ENCODE peak calls at places on chromosomes 3 and 15, in six cellular contexts. One of them, this sample, is unnamed.

GRCh38 chr15:61335998-61336648 is 107.0 kb upstream of the RORA start:
- DNase-seq in stomach: no peak
- DNase-seq in transverse colon: no peak
- DNase-seq in HCT116: no peak
- DNase-seq in sigmoid colon: no peak
- DNase-seq in H1: no peak
- DNase-seq in this sample: no peak

GRCh38 chr3:156620901-156621300 is 53.5 kb upstream of the TIPARP start:
- DNase-seq in stomach: no peak
- DNase-seq in transverse colon: no peak
- DNase-seq in HCT116: no peak
- DNase-seq in sigmoid colon: no peak
- DNase-seq in H1: no peak
- DNase-seq in this sample: no peak

GRCh38 chr3:178003756-178004155 is 532.5 kb upstream of the KCNMB2 start:
- DNase-seq in stomach: no peak
- DNase-seq in transverse colon: no peak
- DNase-seq in HCT116: no peak
- DNase-seq in sigmoid colon: no peak
- DNase-seq in H1: no peak
- DNase-seq in this sample: no peak

GRCh38 chr15:89576417-89576773 is 1.1 kb downstream of the TICRR start:
- DNase-seq in stomach: no peak
- DNase-seq in transverse colon: no peak
- DNase-seq in HCT116: no peak
- DNase-seq in sigmoid colon: no peak
- DNase-seq in H1: no peak
- DNase-seq in this sample: no peak

GRCh38 chr3:156098437-156099035 is 21.8 kb upstream of the KCNAB1 start:
- DNase-seq in stomach: no peak
- DNase-seq in transverse colon: no peak
- DNase-seq in HCT116: no peak
- DNase-seq in sigmoid colon: no peak
- DNase-seq in H1: no peak
- DNase-seq in this sample: no peak

GRCh38 chr3:27368831-27369607 is at the start of gene NEK10:
- DNase-seq in stomach: peak; percentile 94
- DNase-seq in transverse colon: peak; percentile 93
- DNase-seq in HCT116: peak; percentile 54
- DNase-seq in sigmoid colon: peak; percentile 93
- DNase-seq in H1: peak; percentile 98
- DNase-seq in this sample: no peak

GRCh38 chr3:102129774-102130608 is 280.7 kb downstream of the NFKBIZ start:
- DNase-seq in stomach: no peak
- DNase-seq in transverse colon: no peak
- DNase-seq in HCT116: peak; percentile 7
- DNase-seq in sigmoid colon: peak; percentile 90
- DNase-seq in H1: no peak
- DNase-seq in this sample: no peak

GRCh38 chr3:107630779-107631178 is 108.0 kb downstream of the BBX start:
- DNase-seq in stomach: no peak
- DNase-seq in transverse colon: no peak
- DNase-seq in HCT116: no peak
- DNase-seq in sigmoid colon: no peak
- DNase-seq in H1: no peak
- DNase-seq in this sample: no peak

GRCh38 chr3:12793701-12794100 is 2.8 kb upstream of the CAND2 start:
- DNase-seq in stomach: no peak
- DNase-seq in transverse colon: no peak
- DNase-seq in HCT116: no peak
- DNase-seq in sigmoid colon: peak; percentile 28
- DNase-seq in H1: no peak
- DNase-seq in this sample: no peak

GRCh38 chr15:65818927-65819562 is 27.0 kb upstream of the DENND4A start:
- DNase-seq in stomach: no peak
- DNase-seq in transverse colon: no peak
- DNase-seq in HCT116: no peak
- DNase-seq in sigmoid colon: no peak
- DNase-seq in H1: no peak
- DNase-seq in this sample: no peak

GRCh38 chr3:75295013-75295412 is 369.1 kb upstream of the FRG2C start:
- DNase-seq in stomach: peak; percentile 36
- DNase-seq in transverse colon: no peak
- DNase-seq in HCT116: no peak
- DNase-seq in sigmoid colon: no peak
- DNase-seq in H1: no peak
- DNase-seq in this sample: no peak

GRCh38 chr3:105842943-105843342 is 25.9 kb downstream of the CBLB start:
- DNase-seq in stomach: no peak
- DNase-seq in transverse colon: no peak
- DNase-seq in HCT116: no peak
- DNase-seq in sigmoid colon: no peak
- DNase-seq in H1: no peak
- DNase-seq in this sample: no peak

GRCh38 chr3:51386852-51387229 is 1.8 kb downstream of the MANF start:
- DNase-seq in stomach: no peak
- DNase-seq in transverse colon: no peak
- DNase-seq in HCT116: no peak
- DNase-seq in sigmoid colon: no peak
- DNase-seq in H1: peak; percentile 27
- DNase-seq in this sample: no peak

GRCh38 chr15:83323296-83323711 is 38.8 kb upstream of the BNC1 start:
- DNase-seq in stomach: no peak
- DNase-seq in transverse colon: no peak
- DNase-seq in HCT116: no peak
- DNase-seq in sigmoid colon: no peak
- DNase-seq in H1: no peak
- DNase-seq in this sample: no peak

GRCh38 chr3:131192701-131193100 is 166.0 kb downstream of the NEK11 start:
- DNase-seq in stomach: no peak
- DNase-seq in transverse colon: no peak
- DNase-seq in HCT116: no peak
- DNase-seq in sigmoid colon: no peak
- DNase-seq in H1: no peak
- DNase-seq in this sample: no peak

GRCh38 chr3:187403768-187404270 is 35.6 kb downstream of the RTP4 start:
- DNase-seq in stomach: no peak
- DNase-seq in transverse colon: no peak
- DNase-seq in HCT116: peak; percentile 76
- DNase-seq in sigmoid colon: no peak
- DNase-seq in H1: no peak
- DNase-seq in this sample: no peak

GRCh38 chr3:138460536-138461205 is 26.3 kb downstream of the ESYT3 start:
- DNase-seq in stomach: no peak
- DNase-seq in transverse colon: no peak
- DNase-seq in HCT116: no peak
- DNase-seq in sigmoid colon: no peak
- DNase-seq in H1: peak; percentile 36
- DNase-seq in this sample: no peak

GRCh38 chr3:40103829-40104228 is 205.7 kb upstream of the EIF1B start:
- DNase-seq in stomach: no peak
- DNase-seq in transverse colon: no peak
- DNase-seq in HCT116: no peak
- DNase-seq in sigmoid colon: no peak
- DNase-seq in H1: no peak
- DNase-seq in this sample: no peak

GRCh38 chr3:48595075-48595525 is at the start of gene COL7A1:
- DNase-seq in stomach: no peak
- DNase-seq in transverse colon: no peak
- DNase-seq in HCT116: no peak
- DNase-seq in sigmoid colon: no peak
- DNase-seq in H1: peak; percentile 75
- DNase-seq in this sample: no peak

GRCh38 chr3:63595221-63595620 is 57.3 kb upstream of the SNTN start:
- DNase-seq in stomach: no peak
- DNase-seq in transverse colon: no peak
- DNase-seq in HCT116: no peak
- DNase-seq in sigmoid colon: no peak
- DNase-seq in H1: no peak
- DNase-seq in this sample: no peak

GRCh38 chr3:133273346-133273745 is 126.5 kb upstream of the BFSP2 start:
- DNase-seq in stomach: no peak
- DNase-seq in transverse colon: no peak
- DNase-seq in HCT116: no peak
- DNase-seq in sigmoid colon: no peak
- DNase-seq in H1: no peak
- DNase-seq in this sample: no peak

GRCh38 chr15:54719325-54719724 is 477.4 kb downstream of the RSL24D1 start:
- DNase-seq in stomach: no peak
- DNase-seq in transverse colon: no peak
- DNase-seq in HCT116: no peak
- DNase-seq in sigmoid colon: no peak
- DNase-seq in H1: no peak
- DNase-seq in this sample: no peak

GRCh38 chr3:14145236-14145635 is 20.4 kb downstream of the TMEM43 start:
- DNase-seq in stomach: no peak
- DNase-seq in transverse colon: no peak
- DNase-seq in HCT116: no peak
- DNase-seq in sigmoid colon: no peak
- DNase-seq in H1: no peak
- DNase-seq in this sample: no peak

GRCh38 chr3:195897853-195898415 is 10.4 kb downstream of the TNK2 start:
- DNase-seq in stomach: no peak
- DNase-seq in transverse colon: no peak
- DNase-seq in HCT116: no peak
- DNase-seq in sigmoid colon: peak; percentile 60
- DNase-seq in H1: no peak
- DNase-seq in this sample: no peak

GRCh38 chr3:123880998-123881561 is 3.1 kb downstream of the MYLK start:
- DNase-seq in stomach: no peak
- DNase-seq in transverse colon: no peak
- DNase-seq in HCT116: peak; percentile 15
- DNase-seq in sigmoid colon: no peak
- DNase-seq in H1: no peak
- DNase-seq in this sample: no peak

GRCh38 chr3:193343726-193344222 is 34.8 kb downstream of the ATP13A5 start:
- DNase-seq in stomach: no peak
- DNase-seq in transverse colon: no peak
- DNase-seq in HCT116: no peak
- DNase-seq in sigmoid colon: no peak
- DNase-seq in H1: no peak
- DNase-seq in this sample: no peak

GRCh38 chr3:193344471-193344870 is 34.1 kb downstream of the ATP13A5 start:
- DNase-seq in stomach: no peak
- DNase-seq in transverse colon: no peak
- DNase-seq in HCT116: no peak
- DNase-seq in sigmoid colon: no peak
- DNase-seq in H1: no peak
- DNase-seq in this sample: no peak

GRCh38 chr3:193347507-193348501 is 30.7 kb downstream of the ATP13A5 start:
- DNase-seq in stomach: no peak
- DNase-seq in transverse colon: no peak
- DNase-seq in HCT116: no peak
- DNase-seq in sigmoid colon: no peak
- DNase-seq in H1: no peak
- DNase-seq in this sample: no peak

GRCh38 chr3:193346259-193346658 is 32.3 kb downstream of the ATP13A5 start:
- DNase-seq in stomach: no peak
- DNase-seq in transverse colon: no peak
- DNase-seq in HCT116: no peak
- DNase-seq in sigmoid colon: no peak
- DNase-seq in H1: no peak
- DNase-seq in this sample: no peak

GRCh38 chr3:193345431-193345830 is 33.1 kb downstream of the ATP13A5 start:
- DNase-seq in stomach: no peak
- DNase-seq in transverse colon: no peak
- DNase-seq in HCT116: no peak
- DNase-seq in sigmoid colon: no peak
- DNase-seq in H1: no peak
- DNase-seq in this sample: no peak
- TF ChIP-seq POLR2AphosphoS5 in stomach: no peak
- TF ChIP-seq POLR2AphosphoS5 in transverse colon: no peak
- TF ChIP-seq POLR2AphosphoS5 in HCT116: no peak
- TF ChIP-seq POLR2AphosphoS5 in sigmoid colon: no peak
- TF ChIP-seq POLR2AphosphoS5 in H1: no peak
- TF ChIP-seq POLR2AphosphoS5 in this sample: no peak

GRCh38 chr3:104385421-104385820 is 981.3 kb upstream of the ALCAM start:
- DNase-seq in stomach: no peak
- DNase-seq in transverse colon: no peak
- DNase-seq in HCT116: no peak
- DNase-seq in sigmoid colon: no peak
- DNase-seq in H1: no peak
- DNase-seq in this sample: no peak
- TF ChIP-seq POLR2A in stomach: no peak
- TF ChIP-seq POLR2A in transverse colon: no peak
- TF ChIP-seq POLR2A in HCT116: no peak
- TF ChIP-seq POLR2A in sigmoid colon: no peak
- TF ChIP-seq POLR2A in H1: no peak
- TF ChIP-seq POLR2A in this sample: no peak

DNA sequence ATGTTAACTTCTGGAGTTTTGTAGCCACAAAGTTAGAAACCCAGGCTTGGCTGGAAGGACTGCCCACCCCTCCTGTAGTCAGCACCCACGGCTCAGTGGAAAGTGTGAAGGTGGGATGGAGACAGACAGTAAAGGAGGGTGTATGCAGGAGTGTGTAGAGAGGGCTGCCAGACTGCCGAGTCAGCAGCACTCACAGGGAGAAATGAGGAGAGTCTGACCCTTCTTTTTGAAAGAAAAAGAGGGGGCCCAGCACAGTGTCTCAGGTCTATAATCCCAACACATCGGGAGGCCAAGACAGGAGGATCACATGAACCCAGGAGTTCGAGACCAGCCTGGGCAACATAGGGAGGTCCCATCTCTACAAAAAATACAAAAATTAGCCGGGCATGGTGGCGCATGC is 33.2 kb downstream of the GOLGA8S start:
- DNase-seq in stomach: no peak
- DNase-seq in transverse colon: no peak
- DNase-seq in HCT116: no peak
- DNase-seq in sigmoid colon: no peak
- DNase-seq in H1: no peak
- DNase-seq in this sample: no peak
- H3K27ac ChIP-seq in stomach: no peak overlapping the region
- H3K27ac ChIP-seq in transverse colon: no peak overlapping the region
- H3K27ac ChIP-seq in HCT116: no peak overlapping the region
- H3K27ac ChIP-seq in sigmoid colon: no peak overlapping the region
- H3K27ac ChIP-seq in H1: no peak overlapping the region
- H3K27ac ChIP-seq in this sample: no peak overlapping the region

GRCh38 chr3:61562042-61562809 is 855 bp downstream of the PTPRG start:
- DNase-seq in stomach: no peak
- DNase-seq in transverse colon: peak; percentile 13
- DNase-seq in HCT116: no peak
- DNase-seq in sigmoid colon: peak; percentile 65
- DNase-seq in H1: no peak
- DNase-seq in this sample: peak; percentile 88

GRCh38 chr3:61562810-61563613 is 1.6 kb downstream of the PTPRG start:
- DNase-seq in stomach: no peak
- DNase-seq in transverse colon: peak; percentile 32
- DNase-seq in HCT116: no peak
- DNase-seq in sigmoid colon: peak; percentile 72
- DNase-seq in H1: peak; percentile 57
- DNase-seq in this sample: peak; percentile 80

GRCh38 chr3:61560452-61561373 is 658 bp upstream of the PTPRG start:
- DNase-seq in stomach: peak; percentile 75
- DNase-seq in transverse colon: peak; percentile 78
- DNase-seq in HCT116: peak; percentile 45
- DNase-seq in sigmoid colon: peak; percentile 92
- DNase-seq in H1: peak; percentile 87
- DNase-seq in this sample: no peak

GRCh38 chr3:61559108-61559731 is 2.2 kb upstream of the PTPRG start:
- DNase-seq in stomach: no peak
- DNase-seq in transverse colon: no peak
- DNase-seq in HCT116: no peak
- DNase-seq in sigmoid colon: no peak
- DNase-seq in H1: no peak
- DNase-seq in this sample: peak; percentile 74

GRCh38 chr3:61561374-61562041 is at the start of gene PTPRG:
- DNase-seq in stomach: peak; percentile 90
- DNase-seq in transverse colon: peak; percentile 89
- DNase-seq in HCT116: peak; percentile 69
- DNase-seq in sigmoid colon: peak; percentile 97
- DNase-seq in H1: peak; percentile 83
- DNase-seq in this sample: peak; percentile 93
- TF ChIP-seq POLR2AphosphoS5 in stomach: peak; percentile 90
- TF ChIP-seq POLR2AphosphoS5 in transverse colon: peak; percentile 80
- TF ChIP-seq POLR2AphosphoS5 in HCT116: peak; percentile 95
- TF ChIP-seq POLR2AphosphoS5 in sigmoid colon: peak; percentile 84
- TF ChIP-seq POLR2AphosphoS5 in H1: peak; percentile 93
- TF ChIP-seq POLR2AphosphoS5 in this sample: peak; percentile 84

This sample was measured in vagina.